ENCODE peak calls at places on chromosomes 13 and 19, in eight cellular contexts. O, M, X, B, Q, J, R and T are unnamed samples.

GRCh38 chr19:912181-913079 is 589 bp downstream of the R3HDM4 start:
- DNase-seq in O (no peak), M (peak; percentile 24), X (no peak), B (no peak), Q (peak; percentile 51), J (no peak), R (no peak), T (no peak)

GRCh38 chr13:52832268-52832667 is 16.2 kb downstream of the PCDH8 start:
- DNase-seq in O (no peak), M (no peak), X (no peak), B (no peak), Q (no peak), J (no peak), R (no peak), T (no peak)

GRCh38 chr13:49561064-49561410 is 24.3 kb downstream of the RCBTB1 start:
- DNase-seq in O (peak; percentile 22), M (no peak), X (no peak), B (peak; percentile 42), Q (no peak), J (no peak), R (no peak), T (no peak)

GRCh38 chr13:33692531-33692930 is 125.4 kb upstream of the RFC3 start:
- DNase-seq in O (no peak), M (peak; percentile 55), X (no peak), B (no peak), Q (no peak), J (no peak), R (no peak), T (no peak)

GRCh38 chr19:35142531-35143230 is 374 bp upstream of the FXYD7 start:
- DNase-seq in O (no peak), M (peak; percentile 43), X (no peak), B (peak; percentile 42), Q (peak; percentile 62), J (no peak), R (no peak), T (peak; percentile 83)

GRCh38 chr19:55193481-55193880 is 13.4 kb upstream of the SYT5 start:
- DNase-seq in O (no peak), M (no peak), X (no peak), B (no peak), Q (no peak), J (no peak), R (no peak), T (no peak)

GRCh38 chr13:75505966-75506365 is 24.0 kb upstream of the TBC1D4 start:
- DNase-seq in O (no peak), M (no peak), X (no peak), B (no peak), Q (no peak), J (no peak), R (no peak), T (no peak)

GRCh38 chr13:102847272-102848234 is 1.7 kb downstream of the ERCC5 start:
- DNase-seq in O (peak; percentile 35), M (peak; percentile 51), X (peak; percentile 54), B (no peak), Q (peak; percentile 56), J (peak; percentile 54), R (no peak), T (no peak)

GRCh38 chr13:30395192-30396158 is 26.8 kb upstream of the UBE2L5 start:
- DNase-seq in O (peak; percentile 91), M (peak; percentile 98), X (peak; percentile 93), B (peak; percentile 92), Q (peak; percentile 87), J (peak; percentile 98), R (peak; percentile 35), T (peak; percentile 64)

GRCh38 chr19:35344511-35345031 is 3.1 kb upstream of the FFAR1 start:
- DNase-seq in O (no peak), M (no peak), X (no peak), B (no peak), Q (no peak), J (no peak), R (no peak), T (no peak)

GRCh38 chr19:39941615-39942507 is 7.4 kb upstream of the FCGBP start:
- DNase-seq in O (peak; percentile 34), M (peak; percentile 39), X (peak; percentile 38), B (no peak), Q (peak; percentile 85), J (no peak), R (no peak), T (peak; percentile 50)

GRCh38 chr19:49752701-49753100 is 10.4 kb downstream of the TSKS start:
- DNase-seq in O (no peak), M (no peak), X (no peak), B (no peak), Q (no peak), J (no peak), R (no peak), T (no peak)

GRCh38 chr19:28486934-28487333 is 726.0 kb downstream of the UQCRFS1 start:
- DNase-seq in O (no peak), M (no peak), X (no peak), B (no peak), Q (no peak), J (no peak), R (no peak), T (no peak)

GRCh38 chr13:48527955-48528354 is 4.9 kb downstream of the RCBTB2 start:
- DNase-seq in O (no peak), M (no peak), X (no peak), B (no peak), Q (no peak), J (no peak), R (no peak), T (no peak)

GRCh38 chr19:19461671-19462622 is 53.4 kb downstream of the TSSK6 start:
- DNase-seq in O (peak; percentile 44), M (peak; percentile 34), X (no peak), B (peak; percentile 81), Q (no peak), J (no peak), R (no peak), T (no peak)

GRCh38 chr19:10228925-10229324 is 2.2 kb downstream of the S1PR2 start:
- DNase-seq in O (peak; percentile 30), M (peak; percentile 53), X (peak; percentile 41), B (no peak), Q (peak; percentile 73), J (peak; percentile 51), R (no peak), T (peak; percentile 75)

GRCh38 chr13:43331676-43332075 is 308.3 kb downstream of the DNAJC15 start:
- DNase-seq in O (peak; percentile 58), M (peak; percentile 28), X (peak; percentile 10), B (no peak), Q (no peak), J (no peak), R (no peak), T (no peak)

GRCh38 chr13:99657848-99658265 is 156.6 kb downstream of the TM9SF2 start:
- DNase-seq in O (peak; percentile 46), M (no peak), X (no peak), B (peak; percentile 36), Q (no peak), J (peak; percentile 23), R (no peak), T (no peak)

GRCh38 chr13:99660101-99660500 is 158.8 kb downstream of the TM9SF2 start:
- DNase-seq in O (no peak), M (no peak), X (no peak), B (no peak), Q (no peak), J (no peak), R (no peak), T (no peak)

GRCh38 chr13:99656843-99657506 is 155.7 kb downstream of the TM9SF2 start:
- DNase-seq in O (no peak), M (no peak), X (no peak), B (no peak), Q (no peak), J (no peak), R (no peak), T (no peak)

GRCh38 chr13:99659234-99659633 is 158.0 kb downstream of the TM9SF2 start:
- DNase-seq in O (no peak), M (no peak), X (no peak), B (no peak), Q (peak; percentile 46), J (no peak), R (no peak), T (no peak)

GRCh38 chr13:99658266-99658991 is 157.2 kb downstream of the TM9SF2 start:
- DNase-seq in O (peak; percentile 54), M (peak; percentile 24), X (peak; percentile 25), B (peak; percentile 63), Q (peak; percentile 61), J (peak; percentile 56), R (no peak), T (peak; percentile 30)
- TF ChIP-seq CTCF in O (peak; percentile 48), M (peak; percentile 31), X (peak; percentile 32), B (peak; percentile 20), Q (peak; percentile 37), J (peak; percentile 48), R (peak; percentile 46), T (peak; percentile 58)

DNA sequence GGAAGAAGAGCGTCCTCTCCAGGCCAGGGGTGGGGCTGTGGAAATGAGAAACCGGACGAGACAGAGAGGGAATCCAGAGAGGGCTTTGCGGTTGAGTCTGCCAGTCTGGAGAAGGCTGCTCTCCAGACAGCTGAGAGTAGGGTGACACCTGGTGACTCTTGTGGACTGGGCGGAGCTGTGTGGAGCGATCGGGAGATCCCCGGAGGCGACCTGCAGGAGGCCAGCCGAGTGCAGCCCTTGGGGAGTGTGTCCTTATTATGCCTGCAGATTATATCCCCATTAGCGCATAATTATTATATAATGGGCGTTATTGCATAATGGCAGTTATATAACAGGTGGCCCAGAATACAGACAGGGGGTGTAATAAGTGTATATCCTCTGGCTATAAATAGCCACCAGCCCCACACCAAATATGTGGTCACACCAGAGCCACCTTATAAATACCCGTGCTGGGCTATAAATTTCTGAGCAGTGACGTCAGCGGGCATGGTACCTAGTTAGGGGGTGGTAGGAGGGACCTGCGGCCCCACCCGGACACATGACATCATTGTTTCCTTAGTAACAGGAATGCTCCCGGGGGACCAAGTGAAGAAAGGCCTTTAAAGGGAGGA is 41.2 kb downstream of the NFIX start:
- DNase-seq in O (peak; percentile 85), M (peak; percentile 75), X (peak; percentile 29), B (peak; percentile 54), Q (no peak), J (peak; percentile 82), R (no peak), T (no peak)
- TF ChIP-seq CTCF in O (no peak), M (peak; percentile 21), X (no peak), B (no peak), Q (no peak), J (peak; percentile 37), R (no peak), T (no peak)

DNA sequence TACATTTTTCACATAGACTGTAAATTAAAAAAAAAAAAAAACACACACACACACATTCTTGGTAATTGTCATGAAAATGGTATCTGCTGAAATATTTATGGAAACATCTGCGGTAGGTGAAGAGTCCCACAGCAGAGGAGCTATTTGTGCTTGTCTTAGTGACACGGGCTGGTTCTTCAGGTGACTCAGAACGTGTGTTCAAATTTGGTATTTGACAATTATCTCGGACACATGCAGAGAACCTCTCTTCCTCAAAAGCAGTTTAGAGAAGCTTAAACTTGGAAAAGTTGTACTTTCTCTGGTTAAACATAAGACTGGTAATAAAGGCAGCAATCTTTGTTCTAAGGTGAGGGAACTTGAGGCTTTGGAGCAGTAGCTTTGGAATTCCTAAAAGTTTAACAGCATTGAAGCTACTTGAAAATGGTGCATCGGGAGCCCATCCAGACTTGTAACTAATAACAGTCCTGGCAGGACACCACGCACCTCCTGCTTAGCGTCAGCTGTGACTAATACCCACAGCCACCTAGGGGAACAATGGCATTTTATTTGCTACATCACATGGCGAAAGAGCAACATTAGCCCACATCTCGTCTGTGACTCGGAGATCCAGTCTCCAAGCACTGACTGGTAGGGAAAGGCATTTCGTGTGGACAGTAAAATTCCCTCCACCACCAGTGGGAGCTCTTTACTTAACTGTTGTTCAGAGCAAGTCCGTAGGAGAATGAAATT is 1505.1 kb upstream of the SLC10A2 start:
- DNase-seq in O (peak; percentile 96), M (peak; percentile 91), X (peak; percentile 82), B (peak; percentile 44), Q (peak; percentile 25), J (peak; percentile 54), R (peak; percentile 42), T (no peak)
- TF ChIP-seq CTCF in O (peak; percentile 96), M (peak; percentile 85), X (peak; percentile 73), B (peak; percentile 57), Q (peak; percentile 47), J (peak; percentile 57), R (peak; percentile 75), T (peak; percentile 28)

GRCh38 chr19:18419699-18420460 is 682 bp downstream of the SSBP4 start:
- DNase-seq in O (no peak), M (no peak), X (no peak), B (peak; percentile 39), Q (peak; percentile 55), J (no peak), R (no peak), T (peak; percentile 71)
- TF ChIP-seq CTCF in O (no peak), M (no peak), X (no peak), B (no peak), Q (no peak), J (no peak), R (no peak), T (no peak)